ENCODE peak calls at places on chromosomes 4 and X, in ten cellular contexts. I is neural crest cell, W is GM13977, T is MG63, P is amygdala, A is kidney tubule cell, L is MCF 10A, Q is left cardiac atrium, G is ureter, J is NCI-H187. R is an unnamed sample.
A peak's percentile ranks its signal among the peaks of the same experiment; 100 is the strongest.

GRCh38 chr4:3533421-3533820 is 1.2 kb upstream of the LRPAP1 start:
- DNase-seq in J (no peak), A (no peak), W (no peak), P (no peak), I (no peak), L (no peak), G (no peak), T (no peak), Q (no peak), R (no peak)

GRCh38 chr4:100842856-100843255 is 325.0 kb upstream of the EMCN start:
- DNase-seq in A (no peak), Q (no peak), P (no peak), W (no peak), G (no peak), T (no peak), L (no peak), I (no peak), J (no peak), R (no peak)

GRCh38 chrX:72395252-72395651 is 89.5 kb upstream of the CITED1 start:
- DNase-seq in T (peak; percentile 10), L (no peak), A (no peak), I (no peak), W (no peak), P (no peak), G (no peak), J (no peak), Q (no peak), R (no peak)

GRCh38 chr4:44869985-44870384 is 143.6 kb upstream of the GNPDA2 start:
- DNase-seq in I (no peak), P (no peak), J (no peak), W (no peak), L (no peak), A (no peak), G (no peak), Q (no peak), T (no peak), R (no peak)

GRCh38 chrX:24643116-24643515 is 4.0 kb downstream of the PCYT1B start:
- DNase-seq in W (no peak), A (no peak), Q (no peak), I (no peak), P (no peak), T (no peak), G (no peak), J (no peak), L (peak; percentile 62), R (peak; percentile 78)

GRCh38 chr4:141654098-141654497 is 17.7 kb downstream of the IL15 start:
- DNase-seq in L (peak; percentile 48), J (no peak), W (no peak), T (peak; percentile 52), P (no peak), A (peak; percentile 70), G (no peak), Q (peak; percentile 67), I (peak; percentile 16), R (peak; percentile 48)

GRCh38 chr4:125043453-125043852 is 271.3 kb upstream of the FAT4 start:
- DNase-seq in J (no peak), A (no peak), G (no peak), I (no peak), L (no peak), Q (no peak), W (no peak), P (no peak), T (no peak), R (peak; percentile 43)

GRCh38 chrX:111338095-111338698 is 67.9 kb upstream of the CAPN6 start:
- DNase-seq in I (no peak), A (no peak), G (no peak), W (no peak), T (no peak), J (no peak), L (no peak), P (no peak), Q (no peak), R (no peak)

GRCh38 chr4:8846046-8846720 is 25.5 kb downstream of the HMX1 start:
- DNase-seq in Q (peak; percentile 6), T (no peak), I (no peak), L (no peak), P (no peak), A (no peak), G (peak; percentile 19), J (no peak), W (no peak), R (no peak)

GRCh38 chrX:9785944-9786741 is at the start of gene SHROOM2:
- DNase-seq in W (no peak), A (peak; percentile 29), P (no peak), J (no peak), T (peak; percentile 11), I (peak; percentile 29), L (no peak), Q (peak; percentile 33), G (no peak), R (peak; percentile 7)

GRCh38 chrX:80430826-80431501 is 10.7 kb downstream of the TENT5D start:
- DNase-seq in G (no peak), A (peak; percentile 2), L (peak; percentile 20), P (no peak), Q (no peak), I (no peak), W (peak; percentile 5), T (no peak), J (no peak), R (peak; percentile 2)

GRCh38 chr4:51960486-51960885 is 59.7 kb downstream of the LRRC66 start:
- DNase-seq in L (peak; percentile 69), Q (no peak), W (no peak), J (no peak), G (no peak), T (peak; percentile 69), P (no peak), I (no peak), A (peak; percentile 63), R (peak; percentile 72)

GRCh38 chrX:19532709-19533108 is 17.4 kb upstream of the MAP3K15 start:
- DNase-seq in P (no peak), L (no peak), A (no peak), T (no peak), W (no peak), Q (no peak), J (no peak), I (no peak), G (no peak), R (no peak)

GRCh38 chr4:140151700-140152014 is 2.3 kb downstream of the MAML3 start:
- DNase-seq in P (peak; percentile 80), G (peak; percentile 91), I (peak; percentile 69), Q (peak; percentile 86), T (peak; percentile 53), W (peak; percentile 65), L (peak; percentile 90), J (peak; percentile 69), A (peak; percentile 88), R (peak; percentile 89)

GRCh38 chr4:134200811-134201215 is 776 bp downstream of the PABPC4L start:
- DNase-seq in T (no peak), L (no peak), J (no peak), G (no peak), A (no peak), Q (no peak), P (no peak), W (no peak), I (no peak), R (no peak)

GRCh38 chr4:74667944-74668343 is 126.4 kb downstream of the BTC start:
- DNase-seq in W (no peak), Q (no peak), J (no peak), T (no peak), G (no peak), P (no peak), A (no peak), I (no peak), L (no peak), R (no peak)

GRCh38 chr4:83356899-83357661 is 22.4 kb upstream of the HPSE start:
- DNase-seq in L (peak; percentile 90), A (peak; percentile 85), J (no peak), W (no peak), G (no peak), T (no peak), Q (no peak), I (no peak), P (no peak), R (peak; percentile 84)

GRCh38 chr4:88791274-88791673 is 93.6 kb upstream of the NAP1L5 start:
- DNase-seq in A (peak; percentile 57), I (no peak), P (no peak), T (no peak), J (no peak), G (no peak), Q (no peak), W (no peak), L (peak; percentile 21), R (peak; percentile 56)

GRCh38 chr4:86592553-86593249 is 1.4 kb upstream of the PTPN13 start:
- DNase-seq in P (no peak), T (no peak), Q (no peak), I (no peak), A (peak; percentile 87), J (no peak), L (no peak), G (no peak), W (no peak), R (peak; percentile 58)

GRCh38 chrX:34917146-34917545 is 25.4 kb upstream of the FAM47B start:
- DNase-seq in W (no peak), Q (no peak), I (no peak), P (no peak), G (no peak), T (no peak), A (no peak), L (peak; percentile 24), J (no peak), R (no peak)

GRCh38 chr4:81875962-81876650 is 404.4 kb upstream of the RASGEF1B start:
- DNase-seq in W (no peak), J (no peak), P (no peak), Q (no peak), L (no peak), T (no peak), G (no peak), I (no peak), A (peak; percentile 42), R (no peak)

GRCh38 chrX:63855896-63856295 is 70.9 kb upstream of the ARHGEF9 start:
- DNase-seq in T (peak; percentile 5), L (no peak), I (no peak), P (no peak), J (no peak), Q (no peak), A (peak; percentile 61), G (no peak), W (no peak), R (peak; percentile 13)

GRCh38 chr4:127370495-127371069 is 262.2 kb upstream of the INTU start:
- DNase-seq in J (no peak), W (no peak), A (peak; percentile 43), L (peak; percentile 73), G (no peak), Q (peak; percentile 53), I (no peak), T (peak; percentile 62), P (no peak), R (no peak)

GRCh38 chr4:34323549-34324325 is 1920.6 kb downstream of the ARAP2 start:
- DNase-seq in A (no peak), W (no peak), Q (no peak), J (no peak), T (no peak), P (no peak), I (no peak), L (no peak), G (no peak), R (peak; percentile 10)

GRCh38 chrX:110450050-110450449 is 91.4 kb downstream of the RTL9 start:
- DNase-seq in L (peak; percentile 84), T (peak; percentile 44), G (peak; percentile 83), I (peak; percentile 89), J (peak; percentile 28), P (peak; percentile 81), Q (peak; percentile 69), W (peak; percentile 75), A (peak; percentile 72), R (peak; percentile 68)

GRCh38 chrX:110216027-110216426 is 101.9 kb downstream of the AMMECR1 start:
- DNase-seq in T (no peak), L (no peak), J (no peak), W (no peak), Q (no peak), P (no peak), G (no peak), A (peak; percentile 86), I (no peak), R (no peak)

GRCh38 chr4:87073570-87074470 is 139.0 kb downstream of the AFF1 start:
- DNase-seq in T (no peak), A (peak; percentile 43), P (peak; percentile 29), L (no peak), Q (peak; percentile 40), W (peak; percentile 45), I (no peak), G (peak; percentile 64), J (peak; percentile 66), R (peak; percentile 46)

GRCh38 chr4:2619459-2619858 is 83.0 kb downstream of the FAM193A start:
- DNase-seq in P (no peak), L (no peak), G (no peak), T (no peak), I (no peak), A (no peak), J (no peak), Q (no peak), W (no peak), R (no peak)